ENCODE peak calls at places on chromosomes 2 and 18, in seven cellular contexts. J, W, E, Y, C, U and H are unnamed samples.

GRCh38 chr18:9474103-9474982 is 970 bp upstream of the RALBP1 start:
- DNase-seq in C (peak; percentile 70), J (peak; percentile 15), E (peak; percentile 74), Y (no peak), U (peak; percentile 88), W (no peak), H (peak; percentile 76)

GRCh38 chr2:9991829-9992273 is 40.4 kb downstream of the GRHL1 start:
- DNase-seq in Y (no peak), W (no peak), U (no peak), E (no peak), J (peak; percentile 87), C (no peak), H (no peak)

GRCh38 chr2:97889156-97889555 is 106.6 kb downstream of the TMEM131 start:
- DNase-seq in W (no peak), U (no peak), C (no peak), E (no peak), J (no peak), Y (no peak), H (no peak)

GRCh38 chr18:26813043-26813442 is 52.5 kb downstream of the AQP4 start:
- DNase-seq in U (peak; percentile 21), E (no peak), J (peak; percentile 23), C (peak; percentile 23), Y (no peak), W (peak; percentile 22), H (no peak)

GRCh38 chr2:228768818-228769217 is 502.3 kb downstream of the PID1 start:
- DNase-seq in U (peak; percentile 84), E (peak; percentile 71), J (no peak), W (no peak), Y (no peak), C (no peak), H (peak; percentile 55)

GRCh38 chr2:25292408-25292807 is 49.3 kb downstream of the DNMT3A start:
- DNase-seq in Y (no peak), U (no peak), E (no peak), C (no peak), W (no peak), J (no peak), H (no peak)

GRCh38 chr2:98027535-98027934 is 31.8 kb upstream of the TMEM131 start:
- DNase-seq in W (peak; percentile 44), Y (no peak), U (no peak), J (no peak), C (no peak), E (no peak), H (no peak)

GRCh38 chr2:14422426-14422825 is 210.1 kb upstream of the LRATD1 start:
- DNase-seq in W (no peak), Y (no peak), E (peak; percentile 40), C (no peak), U (no peak), J (no peak), H (no peak)

GRCh38 chr2:157887946-157888345 is 11.8 kb upstream of the ACVR1 start:
- DNase-seq in J (no peak), E (no peak), Y (no peak), C (no peak), W (no peak), U (peak; percentile 14), H (no peak)

GRCh38 chr18:62119884-62120283 is 67.0 kb downstream of the PIGN start:
- DNase-seq in U (no peak), C (no peak), E (no peak), W (no peak), J (no peak), Y (no peak), H (no peak)